ENCODE peak calls at places on chromosomes 16 and 17, in seven cellular contexts. K is activated CD8-positive, alpha-beta memory T cell treated with anti-CD3 and anti-CD28 coated beads, Interleukin-2, amount 10 ng/mL, durations not matched to agents 7 days and 5 days; O is head of caudate nucleus; P is activated CD4-positive, CD25-positive, alpha-beta regulatory T cell; H is NCI-H510A treated with DMSO at 0.1 percent for 48 hours; N is NCI-H1105; L is naive thymus-derived CD8-positive, alpha-beta T cell. E is an unnamed sample.

GRCh38 chr17:57595426-57595825 is 149.7 kb downstream of the CCDC182 start:
- DNase-seq in K (no peak), O (no peak), P (no peak), H (no peak), N (no peak), L (no peak), E (no peak)

GRCh38 chr17:78568494-78569115 is 8.6 kb downstream of the DNAH17 start:
- DNase-seq in K (no peak), O (no peak), P (no peak), H (no peak), N (no peak), L (no peak), E (no peak)

GRCh38 chr17:69457603-69458002 is 43.1 kb downstream of the MAP2K6 start:
- DNase-seq in K (no peak), O (no peak), P (no peak), H (no peak), N (no peak), L (no peak), E (no peak)

GRCh38 chr16:48492131-48492530 is 106.9 kb upstream of the SIAH1 start:
- DNase-seq in K (no peak), O (no peak), P (no peak), H (no peak), N (no peak), L (no peak), E (no peak)

GRCh38 chr17:4788807-4789700 is at the start of gene GLTPD2:
- DNase-seq in K (no peak), O (no peak), P (no peak), H (peak; percentile 21), N (no peak), L (no peak), E (no peak)

GRCh38 chr17:1744551-1745512 is 2.2 kb downstream of the SERPINF2 start:
- DNase-seq in K (no peak), O (no peak), P (no peak), H (no peak), N (no peak), L (no peak), E (no peak)

GRCh38 chr17:53950207-53950857 is 127.6 kb downstream of the KIF2B start:
- DNase-seq in K (no peak), O (no peak), P (no peak), H (no peak), N (no peak), L (no peak), E (no peak)

GRCh38 chr17:67212716-67213417 is 32.1 kb downstream of the HELZ start:
- DNase-seq in K (no peak), O (no peak), P (no peak), H (no peak), N (no peak), L (no peak), E (no peak)

GRCh38 chr17:44794699-44795413 is 35.2 kb downstream of the GJC1 start:
- DNase-seq in K (no peak), O (peak; percentile 20), P (no peak), H (no peak), N (no peak), L (no peak), E (no peak)

GRCh38 chr17:73820686-73821448 is 176.6 kb upstream of the SDK2 start:
- DNase-seq in K (no peak), O (peak; percentile 23), P (no peak), H (peak; percentile 36), N (no peak), L (no peak), E (peak; percentile 12)